ENCODE peak calls at places on chromosome 14, in nine cellular contexts. J, U, D, X, Z, T, M, I and B are unnamed samples.

GRCh38 chr14:22850944-22851790 is 14.8 kb downstream of the MMP14 start:
- DNase-seq in J (no peak), U (no peak), D (no peak), X (no peak), Z (no peak), T (no peak), M (no peak), I (no peak), B (peak; percentile 85)

GRCh38 chr14:97978336-97978735 is 1181.2 kb downstream of the VRK1 start:
- DNase-seq in J (no peak), U (peak; percentile 81), D (no peak), X (peak; percentile 42), Z (no peak), T (peak; percentile 6), M (peak; percentile 56), I (no peak), B (no peak)

GRCh38 chr14:73743431-73743931 is 29.3 kb upstream of the PNMA1 start:
- DNase-seq in J (no peak), U (no peak), D (no peak), X (no peak), Z (no peak), T (no peak), M (no peak), I (peak; percentile 49), B (peak; percentile 67)

GRCh38 chr14:34646570-34647255 is 16.8 kb upstream of the SNX6 start:
- DNase-seq in J (no peak), U (no peak), D (no peak), X (no peak), Z (no peak), T (no peak), M (no peak), I (no peak), B (no peak)

GRCh38 chr14:68796418-68797101 is 3.7 kb upstream of the ZFP36L1 start:
- DNase-seq in J (no peak), U (peak; percentile 97), D (no peak), X (no peak), Z (no peak), T (no peak), M (no peak), I (no peak), B (no peak)

GRCh38 chr14:104685216-104685997 is 4.0 kb upstream of the INF2 start:
- DNase-seq in J (no peak), U (no peak), D (no peak), X (peak; percentile 65), Z (peak; percentile 68), T (no peak), M (no peak), I (no peak), B (no peak)

GRCh38 chr14:75295061-75295461 is 16.4 kb downstream of the FOS start:
- DNase-seq in J (no peak), U (peak; percentile 68), D (no peak), X (peak; percentile 87), Z (no peak), T (no peak), M (peak; percentile 51), I (peak; percentile 67), B (no peak)

GRCh38 chr14:33900706-33901105 is 50.2 kb downstream of the EGLN3 start:
- DNase-seq in J (no peak), U (no peak), D (no peak), X (no peak), Z (no peak), T (no peak), M (no peak), I (no peak), B (no peak)

GRCh38 chr14:103740991-103741689 is 25.5 kb downstream of the ZFYVE21 start:
- DNase-seq in J (no peak), U (no peak), D (no peak), X (no peak), Z (no peak), T (no peak), M (no peak), I (no peak), B (no peak)

GRCh38 chr14:63633801-63634200 is 7.9 kb downstream of the WDR89 start:
- DNase-seq in J (no peak), U (no peak), D (no peak), X (no peak), Z (no peak), T (no peak), M (no peak), I (no peak), B (no peak)

GRCh38 chr14:58912799-58913432 is 275.2 kb downstream of the DACT1 start:
- DNase-seq in J (no peak), U (no peak), D (no peak), X (peak; percentile 10), Z (no peak), T (no peak), M (no peak), I (no peak), B (no peak)

GRCh38 chr14:104297721-104298401 is 159.5 kb downstream of the KIF26A start:
- DNase-seq in J (no peak), U (no peak), D (no peak), X (no peak), Z (no peak), T (no peak), M (no peak), I (no peak), B (no peak)

DNA sequence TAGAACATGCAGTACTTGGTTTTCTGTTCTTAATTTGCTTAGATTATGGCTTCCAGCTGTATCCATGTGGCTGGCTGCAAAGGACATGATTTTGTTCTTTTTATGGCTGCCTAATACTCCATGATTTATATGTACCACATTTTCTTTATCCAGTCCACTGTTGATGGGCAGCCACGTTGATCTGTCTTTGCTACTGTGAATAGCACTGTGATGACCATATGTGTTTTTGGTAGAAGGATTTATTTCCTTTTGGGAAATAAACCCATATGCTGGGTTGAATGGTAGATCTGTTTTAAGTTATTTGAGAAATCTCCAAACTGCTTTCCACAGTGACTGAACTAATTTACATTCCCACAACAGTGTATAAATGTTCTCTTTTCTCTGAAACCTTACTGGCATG is 86.2 kb upstream of the FERMT2 start:
- DNase-seq in J (no peak), U (no peak), D (no peak), X (no peak), Z (no peak), T (no peak), M (no peak), I (no peak), B (no peak)
- H3K4me3 ChIP-seq in J (no peak overlapping the region), U (no peak overlapping the region), D (no peak overlapping the region), X (no peak overlapping the region), Z (no peak overlapping the region), T (no peak overlapping the region), M (no peak overlapping the region), I (no peak overlapping the region), B (no peak overlapping the region)

DNA sequence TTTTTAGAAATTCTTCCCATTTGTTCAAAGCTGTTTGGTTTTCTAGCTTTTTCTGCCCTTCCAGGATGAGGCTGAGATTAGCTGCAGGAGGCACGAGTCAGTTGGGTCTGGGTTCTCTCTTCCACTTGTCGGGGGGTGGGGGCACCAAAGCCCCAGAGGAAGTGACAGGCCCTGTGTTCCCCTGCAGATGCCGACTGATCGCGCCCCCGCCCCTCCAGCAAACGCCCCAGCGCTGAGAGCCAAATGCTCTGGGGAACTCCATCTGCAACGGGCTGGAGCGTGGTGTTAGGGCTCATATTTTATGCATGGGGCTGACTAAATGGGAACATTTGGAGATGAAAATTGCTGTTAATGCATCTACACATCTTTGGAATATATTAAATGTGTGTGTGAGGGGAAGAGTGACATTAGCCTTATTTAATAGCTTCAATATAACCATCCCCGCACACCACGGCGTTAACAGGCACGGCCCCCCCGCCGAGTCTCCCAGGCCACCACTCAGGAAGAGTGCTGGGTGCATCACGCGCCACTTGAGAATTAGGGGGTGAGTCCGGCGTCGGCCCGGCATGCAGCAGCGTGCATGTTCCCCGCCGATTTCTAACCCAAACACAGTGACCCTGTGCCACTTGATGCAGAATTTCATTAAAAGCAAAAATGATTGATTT is 164.9 kb upstream of the RTL1 start:
- DNase-seq in J (no peak), U (no peak), D (no peak), X (no peak), Z (no peak), T (no peak), M (no peak), I (no peak), B (no peak)
- TF ChIP-seq REST in J (no peak), U (no peak), D (no peak), X (no peak), Z (no peak), T (no peak), M (no peak), I (no peak), B (no peak)

GRCh38 chr14:61470954-61471279 is 149.5 kb downstream of the PRKCH start:
- DNase-seq in J (no peak), U (no peak), D (no peak), X (no peak), Z (no peak), T (no peak), M (no peak), I (no peak), B (no peak)

GRCh38 chr14:61468063-61468825 is 146.9 kb downstream of the PRKCH start:
- DNase-seq in J (no peak), U (no peak), D (no peak), X (no peak), Z (no peak), T (no peak), M (no peak), I (no peak), B (no peak)

GRCh38 chr14:61470261-61470953 is 149.0 kb downstream of the PRKCH start:
- DNase-seq in J (no peak), U (peak; percentile 77), D (no peak), X (peak; percentile 83), Z (no peak), T (no peak), M (peak; percentile 41), I (no peak), B (no peak)

GRCh38 chr14:61471297-61471980 is 150.1 kb downstream of the PRKCH start:
- DNase-seq in J (no peak), U (no peak), D (no peak), X (no peak), Z (no peak), T (no peak), M (peak; percentile 42), I (no peak), B (no peak)

DNA sequence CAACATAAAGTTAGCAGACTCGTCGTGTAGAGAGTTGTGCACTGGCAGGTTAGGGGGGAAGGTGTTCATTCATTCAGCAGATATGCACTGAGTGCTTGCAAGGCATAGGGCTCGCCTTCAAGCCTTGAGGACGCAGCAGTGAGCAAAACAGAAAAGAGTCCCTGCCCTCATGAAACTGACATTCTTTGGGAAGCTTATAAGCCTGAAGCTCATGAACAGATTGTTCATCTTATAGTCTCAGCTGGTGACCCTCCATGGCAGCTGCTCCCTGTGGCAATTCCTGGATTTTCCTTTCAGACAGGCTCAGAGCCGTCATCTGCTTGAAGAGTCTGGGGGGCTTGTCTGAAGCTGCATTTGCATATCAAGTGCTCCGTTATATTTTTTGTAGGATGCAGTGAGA is 148.4 kb downstream of the PRKCH start:
- DNase-seq in J (no peak), U (no peak), D (no peak), X (no peak), Z (no peak), T (no peak), M (no peak), I (no peak), B (no peak)
- H3K4me3 ChIP-seq in J (no peak overlapping the region), U (peak overlapping the region; percentile 40), D (no peak overlapping the region), X (no peak overlapping the region), Z (no peak overlapping the region), T (no peak overlapping the region), M (no peak overlapping the region), I (no peak overlapping the region), B (no peak overlapping the region)

DNA sequence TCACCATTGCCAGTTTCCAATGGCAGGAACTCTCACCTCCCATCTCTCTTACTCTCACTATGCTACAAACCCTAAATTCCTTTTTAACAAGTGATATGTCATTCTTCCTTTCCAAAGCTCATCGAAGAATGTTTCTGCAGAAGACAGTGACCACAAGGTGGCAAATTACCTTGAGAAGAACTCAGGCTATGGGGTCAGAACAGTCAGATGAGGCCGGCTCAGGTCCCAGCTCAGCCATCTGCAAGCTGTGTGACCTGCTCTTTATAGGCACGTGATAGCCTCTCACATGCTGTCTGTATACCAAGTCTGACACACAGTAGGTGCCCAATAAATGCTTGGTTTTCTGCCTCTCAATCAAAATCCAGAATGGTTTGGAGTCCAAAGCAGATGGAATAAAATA is 80.7 kb downstream of the FOXN3 start:
- DNase-seq in J (no peak), U (peak; percentile 55), D (no peak), X (peak; percentile 44), Z (peak; percentile 27), T (no peak), M (no peak), I (peak; percentile 2), B (no peak)
- TF ChIP-seq REST in J (no peak), U (no peak), D (no peak), X (no peak), Z (no peak), T (no peak), M (no peak), I (no peak), B (no peak)